ENCODE peak calls at places on chromosome 11, in seven cellular contexts. G, B, A, Y, M, C and L are unnamed samples.

GRCh38 chr11:86692317-86692716 is 19.9 kb upstream of the ME3 start:
- DNase-seq in G (peak), B (no peak), A (no peak), Y (no peak), M (no peak), C (no peak), L (no peak)

GRCh38 chr11:23399995-23400394 is 539.7 kb upstream of the CCDC179 start:
- DNase-seq in G (no peak), B (no peak), A (no peak), Y (no peak), M (no peak), C (no peak), L (no peak)

GRCh38 chr11:125365196-125365931 is 130.7 kb downstream of the FEZ1 start:
- DNase-seq in G (no peak), B (no peak), A (no peak), Y (no peak), M (no peak), C (no peak), L (no peak)

GRCh38 chr11:26134481-26135355 is 197.2 kb upstream of the ANO3 start:
- DNase-seq in G (peak), B (peak), A (peak), Y (peak), M (peak), C (peak), L (no peak)

GRCh38 chr11:125591659-125592304 is 870 bp upstream of the STT3A start:
- DNase-seq in G (peak), B (no peak), A (peak), Y (peak), M (no peak), C (no peak), L (no peak)

GRCh38 chr11:118033443-118033842 is 43.4 kb upstream of the TMPRSS4 start:
- DNase-seq in G (no peak), B (no peak), A (no peak), Y (no peak), M (no peak), C (no peak), L (no peak)

GRCh38 chr11:24635588-24636290 is 138.9 kb downstream of the LUZP2 start:
- DNase-seq in G (peak), B (no peak), A (no peak), Y (no peak), M (no peak), C (peak), L (no peak)

GRCh38 chr11:121082670-121083069 is 18.4 kb upstream of the TECTA start:
- DNase-seq in G (peak), B (peak), A (no peak), Y (peak), M (peak), C (peak), L (peak)

GRCh38 chr11:48193876-48194275 is 22.7 kb upstream of the OR4B1 start:
- DNase-seq in G (peak), B (no peak), A (no peak), Y (no peak), M (no peak), C (peak), L (no peak)

GRCh38 chr11:8642226-8642625 is 40.2 kb downstream of the TRIM66 start:
- DNase-seq in G (no peak), B (no peak), A (no peak), Y (no peak), M (no peak), C (no peak), L (no peak)

GRCh38 chr11:112795896-112796686 is 165.1 kb upstream of the NCAM1 start:
- DNase-seq in G (no peak), B (no peak), A (no peak), Y (no peak), M (no peak), C (no peak), L (no peak)

GRCh38 chr11:34855754-34856095 is 60.5 kb downstream of the APIP start:
- DNase-seq in G (no peak), B (no peak), A (no peak), Y (no peak), M (peak), C (no peak), L (no peak)

GRCh38 chr11:69797156-69797555 is 22.0 kb upstream of the FGF4 start:
- DNase-seq in G (no peak), B (no peak), A (no peak), Y (no peak), M (no peak), C (no peak), L (no peak)

GRCh38 chr11:8671651-8672062 is 10.8 kb downstream of the TRIM66 start:
- DNase-seq in G (peak), B (no peak), A (no peak), Y (peak), M (peak), C (no peak), L (no peak)

GRCh38 chr11:23727821-23728220 is 769.0 kb upstream of the LUZP2 start:
- DNase-seq in G (peak), B (no peak), A (no peak), Y (no peak), M (peak), C (peak), L (no peak)

GRCh38 chr11:96241351-96241841 is 101.6 kb downstream of the MAML2 start:
- DNase-seq in G (no peak), B (no peak), A (no peak), Y (no peak), M (peak), C (no peak), L (no peak)

GRCh38 chr11:94849836-94850235 is 81.7 kb downstream of the AMOTL1 start:
- DNase-seq in G (peak), B (no peak), A (no peak), Y (no peak), M (no peak), C (no peak), L (no peak)
- H2BK120ac ChIP-seq in G (no peak), B (no peak), A (no peak), Y (no peak), M (no peak), C (no peak), L (no peak)

GRCh38 chr11:102398297-102398696 is 51.3 kb downstream of the BIRC2 start:
- DNase-seq in G (no peak), B (no peak), A (no peak), Y (no peak), M (no peak), C (no peak), L (no peak)
- H2BK120ac ChIP-seq in G (no peak), B (no peak), A (no peak), Y (no peak), M (no peak), C (no peak), L (no peak)

DNA sequence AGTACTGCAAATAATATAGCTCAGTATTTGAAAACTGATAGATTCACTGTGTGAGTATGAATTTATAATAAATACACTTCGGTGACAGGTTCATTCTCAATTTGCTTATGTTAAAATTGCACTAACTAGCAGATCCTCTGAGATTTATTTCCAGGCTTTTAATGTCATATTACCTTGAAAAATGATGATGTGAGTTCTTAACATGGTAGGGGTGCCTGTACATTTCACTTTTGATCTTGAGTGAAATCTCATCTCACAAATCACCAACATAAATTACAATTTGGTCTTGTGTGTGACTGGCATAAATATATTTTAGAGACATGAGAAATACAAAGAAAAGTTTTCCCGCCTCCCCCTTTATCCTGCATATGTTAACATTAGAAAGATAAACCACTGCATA is 240.4 kb downstream of the DYNC2H1 start:
- DNase-seq in G (no peak), B (no peak), A (no peak), Y (no peak), M (no peak), C (no peak), L (no peak)
- H2BK120ac ChIP-seq in G (no peak), B (no peak), A (no peak), Y (no peak), M (no peak), C (no peak), L (no peak)

DNA sequence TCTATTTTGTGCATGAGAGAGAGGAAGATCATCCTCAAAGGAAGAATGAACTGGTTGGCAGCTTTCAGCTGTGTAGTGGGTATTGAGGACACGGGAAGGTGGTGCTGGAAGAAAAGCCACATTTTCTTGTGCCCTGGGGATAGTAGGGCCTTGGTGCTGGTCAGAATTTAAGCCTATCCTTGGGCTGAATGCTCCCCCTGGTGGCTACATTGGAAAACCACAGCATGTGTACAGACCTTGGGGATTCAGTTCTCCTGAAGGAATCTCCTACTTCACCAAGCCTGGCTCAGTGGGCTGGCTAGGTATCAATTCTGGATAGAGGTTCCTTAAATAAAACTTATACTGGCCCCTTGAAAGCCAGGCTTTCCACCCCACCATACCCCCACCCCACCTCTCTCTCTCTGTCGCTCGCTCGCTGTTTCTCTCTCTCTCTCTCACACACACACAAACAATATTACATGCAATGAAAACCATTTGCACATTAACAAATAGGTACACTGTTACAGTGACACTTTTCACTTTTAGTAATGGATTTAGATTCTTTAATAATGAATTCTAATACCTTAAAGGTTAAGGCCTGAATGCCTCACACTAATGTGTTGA is 2.8 kb upstream of the OR51M1 start:
- DNase-seq in G (peak), B (peak), A (peak), Y (peak), M (peak), C (peak), L (peak)
- H2BK120ac ChIP-seq in G (peak), B (no peak), A (no peak), Y (no peak), M (no peak), C (no peak), L (no peak)

GRCh38 chr11:3914807-3915206 is 59.3 kb downstream of the STIM1 start:
- DNase-seq in G (no peak), B (no peak), A (no peak), Y (no peak), M (no peak), C (peak), L (no peak)
- H2BK120ac ChIP-seq in G (no peak), B (no peak), A (no peak), Y (no peak), M (no peak), C (no peak), L (no peak)

GRCh38 chr11:17547051-17547577 is at the start of gene OTOG:
- DNase-seq in G (no peak), B (peak), A (no peak), Y (peak), M (peak), C (no peak), L (peak)

GRCh38 chr11:17550455-17551346 is 3.6 kb downstream of the OTOG start:
- DNase-seq in G (no peak), B (no peak), A (no peak), Y (no peak), M (no peak), C (peak), L (no peak)

GRCh38 chr11:17547932-17548331 is 873 bp downstream of the OTOG start:
- DNase-seq in G (no peak), B (no peak), A (no peak), Y (peak), M (no peak), C (no peak), L (no peak)

GRCh38 chr11:17546240-17546639 is 819 bp upstream of the OTOG start:
- DNase-seq in G (no peak), B (no peak), A (no peak), Y (no peak), M (no peak), C (no peak), L (no peak)

DNA sequence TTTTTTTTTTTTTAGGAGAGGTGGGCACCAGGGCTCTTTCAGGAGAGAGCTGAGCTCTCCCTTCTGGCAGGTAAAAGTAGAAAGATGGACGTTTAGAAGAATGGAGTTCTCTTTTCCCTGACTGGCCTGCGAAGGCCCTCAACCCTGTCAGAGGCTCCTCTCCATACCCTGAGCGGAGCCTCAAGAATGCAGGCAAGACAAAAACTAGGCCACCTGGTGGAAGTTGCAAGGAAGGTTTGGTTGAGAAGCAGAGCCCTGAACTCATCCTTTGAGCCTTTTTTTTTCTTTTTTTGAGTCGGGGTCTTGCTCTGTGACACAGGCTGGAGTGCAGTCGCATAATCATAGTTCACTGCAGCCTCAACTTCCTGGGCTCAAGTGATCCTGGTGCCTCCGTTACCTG is 1.4 kb downstream of the OTOG start:
- DNase-seq in G (no peak), B (no peak), A (no peak), Y (peak), M (peak), C (no peak), L (no peak)
- H2BK120ac ChIP-seq in G (no peak), B (no peak), A (no peak), Y (no peak), M (no peak), C (no peak), L (no peak)

DNA sequence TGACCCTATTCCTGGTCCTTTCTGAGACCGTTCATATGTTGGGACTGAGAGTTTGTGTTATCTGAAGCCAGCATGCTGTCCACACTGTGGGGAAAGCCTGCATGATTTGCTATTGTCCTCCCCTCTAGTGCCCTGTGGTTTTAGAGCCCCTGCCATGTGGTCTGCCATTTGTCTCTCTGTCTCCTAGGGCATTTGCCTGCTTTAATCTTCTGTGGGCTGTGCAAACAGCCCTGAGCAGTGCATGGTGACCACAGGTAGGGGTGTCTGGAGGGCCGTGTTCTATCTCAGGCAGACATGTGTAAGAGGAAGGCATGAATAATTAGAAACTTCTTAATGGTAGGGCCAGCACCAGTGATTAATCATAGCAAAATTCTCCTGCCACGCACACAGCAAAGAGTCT is 23.0 kb downstream of the AMPD3 start:
- DNase-seq in G (no peak), B (no peak), A (no peak), Y (no peak), M (peak), C (no peak), L (no peak)
- H2BK120ac ChIP-seq in G (no peak), B (no peak), A (no peak), Y (no peak), M (no peak), C (no peak), L (no peak)

DNA sequence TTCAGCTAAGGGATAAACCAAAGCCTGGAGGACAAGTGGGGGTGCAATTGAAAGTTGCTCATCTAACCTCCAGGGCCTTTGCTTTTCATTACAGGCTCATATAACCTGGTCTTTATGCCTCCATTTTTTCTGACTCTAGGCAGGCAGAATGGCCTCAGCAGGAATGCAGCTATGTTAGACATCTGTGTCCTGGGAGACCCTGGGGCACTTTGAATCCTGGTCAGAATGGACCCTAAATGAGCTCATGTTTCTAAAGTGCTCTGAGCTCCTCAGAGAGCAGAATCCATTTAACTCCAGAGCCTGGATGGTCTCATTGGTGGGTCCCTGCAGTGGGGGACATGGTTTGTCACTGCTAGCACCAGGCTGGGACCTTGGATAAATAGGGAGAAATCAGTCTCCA is 177.3 kb downstream of the KIRREL3 start:
- DNase-seq in G (no peak), B (no peak), A (no peak), Y (no peak), M (peak), C (no peak), L (no peak)
- H2BK120ac ChIP-seq in G (no peak), B (no peak), A (no peak), Y (no peak), M (no peak), C (no peak), L (no peak)

GRCh38 chr11:85423794-85424193 is 203.3 kb downstream of the DLG2 start:
- DNase-seq in G (no peak), B (no peak), A (no peak), Y (no peak), M (no peak), C (no peak), L (no peak)
- H2BK120ac ChIP-seq in G (no peak), B (no peak), A (no peak), Y (no peak), M (no peak), C (no peak), L (no peak)